ENCODE peak calls at places on chromosomes 2 and 18, in four cellular contexts. K, P, M and G are unnamed samples.

GRCh38 chr2:19031642-19032041 is 326.8 kb downstream of the OSR1 start:
- DNase-seq in K (no peak), P (no peak), M (no peak), G (no peak)

GRCh38 chr2:9807056-9807455 is 36.2 kb upstream of the TAF1B start:
- DNase-seq in K (no peak), P (no peak), M (no peak), G (no peak)

GRCh38 chr2:12399244-12399643 is 317.5 kb upstream of the TRIB2 start:
- DNase-seq in K (no peak), P (no peak), M (no peak), G (no peak)

GRCh38 chr2:186575302-186575701 is 14.6 kb upstream of the ITGAV start:
- DNase-seq in K (no peak), P (peak), M (peak), G (peak)

GRCh38 chr18:67362906-67363305 is 153.6 kb downstream of the DSEL start:
- DNase-seq in K (no peak), P (no peak), M (no peak), G (no peak)

GRCh38 chr2:149679286-149679685 is 91.7 kb upstream of the MMADHC start:
- DNase-seq in K (no peak), P (no peak), M (no peak), G (no peak)

GRCh38 chr2:142286618-142287017 is 155.8 kb upstream of the LRP1B start:
- DNase-seq in K (no peak), P (peak), M (peak), G (peak)

GRCh38 chr2:191144217-191144616 is 6.6 kb downstream of the STAT4 start:
- DNase-seq in K (no peak), P (no peak), M (no peak), G (no peak)

GRCh38 chr2:76197842-76198448 is 487.2 kb upstream of the GCFC2 start:
- DNase-seq in K (peak), P (peak), M (peak), G (peak)

GRCh38 chr18:24810561-24810960 is 350.1 kb downstream of the HRH4 start:
- DNase-seq in K (no peak), P (no peak), M (no peak), G (no peak)

GRCh38 chr2:24830351-24830750 is 37.1 kb downstream of the CENPO start:
- DNase-seq in K (no peak), P (no peak), M (no peak), G (no peak)

GRCh38 chr2:127579231-127579630 is 43.7 kb downstream of the MYO7B start:
- DNase-seq in K (no peak), P (no peak), M (no peak), G (no peak)

GRCh38 chr18:9612989-9613388 is 1.4 kb downstream of the PPP4R1 start:
- DNase-seq in K (no peak), P (no peak), M (peak), G (no peak)

GRCh38 chr18:13437034-13437433 is 218.5 kb downstream of the LDLRAD4 start:
- DNase-seq in K (no peak), P (no peak), M (no peak), G (no peak)

GRCh38 chr18:74982946-74983635 is 225.8 kb downstream of the PTGR3 start:
- DNase-seq in K (no peak), P (no peak), M (no peak), G (no peak)

GRCh38 chr2:8255448-8255800 is 426.4 kb upstream of the ID2 start:
- DNase-seq in K (no peak), P (no peak), M (no peak), G (no peak)

GRCh38 chr2:54519841-54520459 is 63.8 kb downstream of the SPTBN1 start:
- DNase-seq in K (no peak), P (no peak), M (no peak), G (no peak)

GRCh38 chr2:25063876-25064660 is 22.2 kb downstream of the EFR3B start:
- DNase-seq in K (peak), P (no peak), M (no peak), G (no peak)

GRCh38 chr2:160334028-160334729 is 134.1 kb upstream of the ITGB6 start:
- DNase-seq in K (no peak), P (no peak), M (no peak), G (no peak)

GRCh38 chr2:118475622-118476021 is 371.8 kb downstream of the EN1 start:
- DNase-seq in K (no peak), P (no peak), M (no peak), G (no peak)

GRCh38 chr2:174797792-174798276 is 33.6 kb upstream of the CHRNA1 start:
- DNase-seq in K (no peak), P (no peak), M (no peak), G (no peak)

GRCh38 chr2:11559066-11559785 is 25.4 kb downstream of the GREB1 start:
- DNase-seq in K (no peak), P (no peak), M (no peak), G (no peak)

GRCh38 chr2:102660574-102660973 is 41.2 kb downstream of the SLC9A2 start:
- DNase-seq in K (no peak), P (peak), M (no peak), G (no peak)

GRCh38 chr18:53796042-53796729 is 428.3 kb downstream of the MBD2 start:
- DNase-seq in K (no peak), P (peak), M (no peak), G (no peak)

GRCh38 chr2:190859347-190860297 is 21.0 kb upstream of the GLS start:
- DNase-seq in K (no peak), P (no peak), M (no peak), G (no peak)

GRCh38 chr2:238286551-238286950 is 1.9 kb downstream of the PER2 start:
- DNase-seq in K (no peak), P (peak), M (no peak), G (no peak)

GRCh38 chr18:69528439-69528838 is 127.8 kb downstream of the DOK6 start:
- DNase-seq in K (no peak), P (no peak), M (no peak), G (no peak)

GRCh38 chr18:69491576-69491975 is 90.9 kb downstream of the DOK6 start:
- DNase-seq in K (no peak), P (no peak), M (no peak), G (no peak)

GRCh38 chr2:231489990-231490389 is 25.7 kb upstream of the NCL start:
- DNase-seq in K (no peak), P (no peak), M (peak), G (no peak)

GRCh38 chr18:13262839-13263691 is 44.5 kb downstream of the LDLRAD4 start:
- DNase-seq in K (no peak), P (no peak), M (no peak), G (no peak)

GRCh38 chr18:72128649-72129048 is 415.5 kb downstream of the CBLN2 start:
- DNase-seq in K (no peak), P (no peak), M (no peak), G (no peak)

GRCh38 chr18:54323561-54323960 is 34.1 kb downstream of the STARD6 start:
- DNase-seq in K (no peak), P (no peak), M (no peak), G (no peak)

GRCh38 chr2:31060397-31060796 is 77.8 kb downstream of the GALNT14 start:
- DNase-seq in K (no peak), P (no peak), M (no peak), G (no peak)

GRCh38 chr2:15557947-15558346 is 3.2 kb downstream of the NBAS start:
- DNase-seq in K (no peak), P (no peak), M (peak), G (no peak)
- TF ChIP-seq TARDBP in K (no peak), P (no peak), M (no peak), G (no peak)

DNA sequence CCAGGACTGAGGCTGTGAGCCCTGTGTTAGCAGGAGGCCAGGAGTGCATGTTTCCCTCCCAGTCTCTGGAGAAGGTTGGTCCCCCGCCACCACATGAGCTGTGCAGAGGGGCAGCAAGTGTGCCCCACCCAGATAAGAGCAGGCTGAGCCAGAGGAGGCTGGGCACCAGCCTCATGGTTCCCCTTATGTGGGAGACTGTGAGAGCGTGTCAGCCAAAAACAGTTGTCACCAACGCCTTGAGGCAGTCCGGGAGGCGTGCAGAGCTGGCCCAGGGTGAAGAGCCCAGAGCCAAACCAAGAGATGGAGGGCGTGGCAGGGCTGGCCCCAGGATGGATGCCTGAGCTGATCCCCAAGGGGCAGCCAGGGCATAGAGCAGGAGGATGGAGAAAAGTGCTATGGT is 128.7 kb upstream of the GLI2 start:
- DNase-seq in K (no peak), P (no peak), M (no peak), G (no peak)
- TF ChIP-seq TARDBP in K (no peak), P (no peak), M (no peak), G (no peak)

GRCh38 chr2:55581435-55581834 is 36.0 kb downstream of the PPP4R3B start:
- DNase-seq in K (no peak), P (peak), M (peak), G (no peak)
- TF ChIP-seq TARDBP in K (no peak), P (no peak), M (no peak), G (no peak)

GRCh38 chr2:42127425-42128424 is 41.4 kb upstream of the EML4 start:
- DNase-seq in K (peak), P (peak), M (no peak), G (no peak)

GRCh38 chr2:42129487-42129852 is 39.7 kb upstream of the EML4 start:
- DNase-seq in K (no peak), P (no peak), M (no peak), G (no peak)

GRCh38 chr2:42129947-42130346 is 39.2 kb upstream of the EML4 start:
- DNase-seq in K (no peak), P (no peak), M (no peak), G (no peak)

GRCh38 chr2:42125887-42126594 is 43.1 kb upstream of the EML4 start:
- DNase-seq in K (no peak), P (no peak), M (peak), G (no peak)

DNA sequence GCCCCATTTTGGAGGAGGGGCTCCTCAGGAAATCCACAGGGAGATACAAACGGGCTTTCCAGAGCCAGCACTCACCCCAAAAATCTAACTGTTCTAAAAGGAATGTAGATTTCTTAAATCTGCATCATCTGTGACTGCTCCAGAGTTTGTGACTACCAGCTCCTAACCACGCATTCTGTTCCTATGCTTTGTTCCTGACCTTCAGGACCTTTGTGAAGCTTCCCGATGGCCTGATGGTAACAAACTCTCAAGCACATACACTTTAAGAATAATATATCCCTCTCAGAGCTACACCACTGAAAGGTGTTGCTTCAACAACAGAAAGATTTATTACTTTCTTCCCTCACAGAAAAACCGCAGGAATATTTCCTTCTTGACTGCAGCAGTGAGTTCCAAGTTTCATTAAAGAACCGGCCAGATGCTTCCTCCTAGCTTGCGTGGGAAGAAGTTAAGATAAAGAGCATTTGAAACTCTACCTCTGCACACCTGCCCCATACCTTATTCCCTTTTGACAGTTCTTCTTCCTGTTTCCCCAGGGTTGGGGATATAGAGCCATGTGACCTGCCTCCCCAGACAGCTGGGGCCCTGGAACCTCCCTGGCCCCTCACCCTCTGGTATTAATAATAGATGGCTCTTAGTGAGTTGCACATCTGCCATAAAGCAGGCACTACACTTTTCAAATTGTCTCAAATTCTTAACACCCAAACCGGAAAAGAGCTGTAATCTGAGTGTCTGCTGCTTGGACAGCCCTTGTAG is 40.2 kb upstream of the EML4 start:
- DNase-seq in K (no peak), P (no peak), M (no peak), G (no peak)
- TF ChIP-seq TARDBP in K (no peak), P (no peak), M (no peak), G (no peak)

DNA sequence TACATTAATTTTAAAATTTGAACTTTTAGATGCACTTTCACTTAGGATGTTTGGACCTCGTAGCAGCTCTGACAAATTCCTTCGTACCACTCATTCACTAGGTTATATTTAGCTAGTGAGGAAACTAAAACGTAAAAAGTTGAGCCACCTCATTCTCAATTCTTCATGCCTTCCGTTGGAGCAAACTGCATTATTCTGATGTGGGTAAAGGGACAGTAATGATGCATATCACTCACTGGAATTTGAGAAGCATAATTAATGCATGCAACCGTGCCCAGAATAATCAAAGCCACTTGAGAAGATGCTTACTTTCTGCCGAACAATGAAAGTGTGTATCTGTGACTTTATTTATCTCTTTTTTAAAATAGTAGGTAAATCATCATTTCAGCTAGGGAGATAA is 2.2 kb downstream of the CNOT9 start:
- DNase-seq in K (no peak), P (no peak), M (no peak), G (no peak)
- TF ChIP-seq TARDBP in K (no peak), P (no peak), M (no peak), G (no peak)

DNA sequence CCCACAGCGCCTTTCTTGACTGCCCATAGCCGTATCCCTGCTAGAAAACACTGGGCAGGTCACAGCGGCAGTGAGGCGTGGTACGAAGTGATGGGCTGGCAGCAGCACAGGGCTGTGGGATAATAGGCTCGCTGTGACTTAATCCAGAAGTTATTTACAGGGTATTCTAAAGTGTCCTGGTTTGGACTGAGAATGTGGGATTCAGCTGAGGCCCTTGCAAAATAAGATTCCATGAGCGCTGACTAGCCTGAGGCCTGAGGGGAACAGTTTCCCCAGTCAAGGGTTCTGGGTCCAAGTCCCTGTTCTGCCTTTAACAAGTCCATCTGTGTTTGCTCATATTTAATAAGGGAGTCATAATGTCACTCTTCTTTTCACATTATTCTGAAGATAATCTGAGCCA is 34.6 kb downstream of the SETBP1 start:
- DNase-seq in K (no peak), P (no peak), M (no peak), G (no peak)
- TF ChIP-seq TARDBP in K (no peak), P (no peak), M (no peak), G (no peak)

GRCh38 chr2:148642112-148642744 is 2.3 kb upstream of the EPC2 start:
- DNase-seq in K (no peak), P (peak), M (no peak), G (no peak)
- TF ChIP-seq TARDBP in K (no peak), P (no peak), M (no peak), G (no peak)

GRCh38 chr2:206693399-206694137 is 24.6 kb downstream of the DYTN start:
- DNase-seq in K (peak), P (peak), M (peak), G (peak)
- TF ChIP-seq TARDBP in K (no peak), P (no peak), M (no peak), G (no peak)